ENCODE peak calls at places on chromosomes 5 and 9, in seven cellular contexts. One of them, this sample, is unnamed.

GRCh38 chr5:35672995-35673394 is 55.3 kb downstream of the SPEF2 start:
- DNase-seq in transverse colon: no peak
- DNase-seq in OCI-M1: no peak
- DNase-seq in stimulated activated CD8-positive, alpha-beta memory T cell treated with anti-CD3 and anti-CD28 coated beads, Interleukin-12 subunit alpha, Interleukin-12 subunit beta, amount 100 ng/mL, for 1 hour: no peak
- DNase-seq in NCI-H526 treated with DMSO at 0.1 percent for 48 hours: no peak
- DNase-seq in mammary epithelial cell: no peak
- DNase-seq in LoVo: no peak
- DNase-seq in this sample: no peak

GRCh38 chr5:25436452-25436851 is 791.7 kb upstream of the CDH10 start:
- DNase-seq in NCI-H526 treated with DMSO at 0.1 percent for 48 hours: no peak
- DNase-seq in LoVo: no peak
- DNase-seq in stimulated activated CD8-positive, alpha-beta memory T cell treated with anti-CD3 and anti-CD28 coated beads, Interleukin-12 subunit alpha, Interleukin-12 subunit beta, amount 100 ng/mL, for 1 hour: no peak
- DNase-seq in transverse colon: no peak
- DNase-seq in OCI-M1: no peak
- DNase-seq in mammary epithelial cell: no peak
- DNase-seq in this sample: no peak

GRCh38 chr5:139949710-139950109 is 93.4 kb downstream of the NRG2 start:
- DNase-seq in OCI-M1: no peak
- DNase-seq in NCI-H526 treated with DMSO at 0.1 percent for 48 hours: no peak
- DNase-seq in transverse colon: no peak
- DNase-seq in mammary epithelial cell: no peak
- DNase-seq in LoVo: no peak
- DNase-seq in stimulated activated CD8-positive, alpha-beta memory T cell treated with anti-CD3 and anti-CD28 coated beads, Interleukin-12 subunit alpha, Interleukin-12 subunit beta, amount 100 ng/mL, for 1 hour: no peak
- DNase-seq in this sample: no peak

GRCh38 chr9:4238522-4238921 is 61.3 kb downstream of the GLIS3 start:
- DNase-seq in OCI-M1: no peak
- DNase-seq in transverse colon: no peak
- DNase-seq in mammary epithelial cell: peak
- DNase-seq in LoVo: no peak
- DNase-seq in stimulated activated CD8-positive, alpha-beta memory T cell treated with anti-CD3 and anti-CD28 coated beads, Interleukin-12 subunit alpha, Interleukin-12 subunit beta, amount 100 ng/mL, for 1 hour: no peak
- DNase-seq in NCI-H526 treated with DMSO at 0.1 percent for 48 hours: no peak
- DNase-seq in this sample: no peak

GRCh38 chr9:110256142-110256391 is 240 bp downstream of the TXN start:
- DNase-seq in OCI-M1: no peak
- DNase-seq in NCI-H526 treated with DMSO at 0.1 percent for 48 hours: no peak
- DNase-seq in transverse colon: no peak
- DNase-seq in mammary epithelial cell: no peak
- DNase-seq in LoVo: no peak
- DNase-seq in stimulated activated CD8-positive, alpha-beta memory T cell treated with anti-CD3 and anti-CD28 coated beads, Interleukin-12 subunit alpha, Interleukin-12 subunit beta, amount 100 ng/mL, for 1 hour: no peak
- DNase-seq in this sample: no peak

GRCh38 chr5:137822158-137822764 is 45.4 kb upstream of the MYOT start:
- DNase-seq in mammary epithelial cell: peak
- DNase-seq in stimulated activated CD8-positive, alpha-beta memory T cell treated with anti-CD3 and anti-CD28 coated beads, Interleukin-12 subunit alpha, Interleukin-12 subunit beta, amount 100 ng/mL, for 1 hour: no peak
- DNase-seq in transverse colon: peak
- DNase-seq in LoVo: peak
- DNase-seq in NCI-H526 treated with DMSO at 0.1 percent for 48 hours: peak
- DNase-seq in OCI-M1: peak
- DNase-seq in this sample: no peak

GRCh38 chr5:157679801-157680200 is 8.5 kb downstream of the C5orf52 start:
- DNase-seq in mammary epithelial cell: no peak
- DNase-seq in NCI-H526 treated with DMSO at 0.1 percent for 48 hours: no peak
- DNase-seq in OCI-M1: no peak
- DNase-seq in transverse colon: no peak
- DNase-seq in stimulated activated CD8-positive, alpha-beta memory T cell treated with anti-CD3 and anti-CD28 coated beads, Interleukin-12 subunit alpha, Interleukin-12 subunit beta, amount 100 ng/mL, for 1 hour: no peak
- DNase-seq in LoVo: no peak
- DNase-seq in this sample: no peak

GRCh38 chr9:97852001-97852398 is 1.0 kb upstream of the FOXE1 start:
- DNase-seq in stimulated activated CD8-positive, alpha-beta memory T cell treated with anti-CD3 and anti-CD28 coated beads, Interleukin-12 subunit alpha, Interleukin-12 subunit beta, amount 100 ng/mL, for 1 hour: no peak
- DNase-seq in mammary epithelial cell: no peak
- DNase-seq in NCI-H526 treated with DMSO at 0.1 percent for 48 hours: no peak
- DNase-seq in OCI-M1: no peak
- DNase-seq in transverse colon: no peak
- DNase-seq in LoVo: no peak
- DNase-seq in this sample: no peak

GRCh38 chr9:136539427-136540412 is 6.1 kb downstream of the NOTCH1 start:
- DNase-seq in mammary epithelial cell: no peak
- DNase-seq in OCI-M1: peak
- DNase-seq in LoVo: no peak
- DNase-seq in NCI-H526 treated with DMSO at 0.1 percent for 48 hours: no peak
- DNase-seq in transverse colon: peak
- DNase-seq in stimulated activated CD8-positive, alpha-beta memory T cell treated with anti-CD3 and anti-CD28 coated beads, Interleukin-12 subunit alpha, Interleukin-12 subunit beta, amount 100 ng/mL, for 1 hour: peak
- DNase-seq in this sample: peak

GRCh38 chr5:109681763-109682162 is 8.0 kb upstream of the MAN2A1 start:
- DNase-seq in transverse colon: no peak
- DNase-seq in NCI-H526 treated with DMSO at 0.1 percent for 48 hours: no peak
- DNase-seq in stimulated activated CD8-positive, alpha-beta memory T cell treated with anti-CD3 and anti-CD28 coated beads, Interleukin-12 subunit alpha, Interleukin-12 subunit beta, amount 100 ng/mL, for 1 hour: no peak
- DNase-seq in LoVo: no peak
- DNase-seq in OCI-M1: no peak
- DNase-seq in mammary epithelial cell: peak
- DNase-seq in this sample: peak

GRCh38 chr5:41334758-41335157 is 121.4 kb upstream of the C6 start:
- DNase-seq in OCI-M1: no peak
- DNase-seq in stimulated activated CD8-positive, alpha-beta memory T cell treated with anti-CD3 and anti-CD28 coated beads, Interleukin-12 subunit alpha, Interleukin-12 subunit beta, amount 100 ng/mL, for 1 hour: no peak
- DNase-seq in transverse colon: no peak
- DNase-seq in mammary epithelial cell: no peak
- DNase-seq in LoVo: no peak
- DNase-seq in NCI-H526 treated with DMSO at 0.1 percent for 48 hours: no peak
- DNase-seq in this sample: no peak

GRCh38 chr9:131633491-131634031 is 88.2 kb downstream of the PRRT1B start:
- DNase-seq in stimulated activated CD8-positive, alpha-beta memory T cell treated with anti-CD3 and anti-CD28 coated beads, Interleukin-12 subunit alpha, Interleukin-12 subunit beta, amount 100 ng/mL, for 1 hour: no peak
- DNase-seq in transverse colon: no peak
- DNase-seq in NCI-H526 treated with DMSO at 0.1 percent for 48 hours: no peak
- DNase-seq in LoVo: no peak
- DNase-seq in OCI-M1: no peak
- DNase-seq in mammary epithelial cell: peak
- DNase-seq in this sample: peak

GRCh38 chr5:151202381-151203139 is 21.3 kb downstream of the CCDC69 start:
- DNase-seq in mammary epithelial cell: peak
- DNase-seq in OCI-M1: no peak
- DNase-seq in LoVo: peak
- DNase-seq in stimulated activated CD8-positive, alpha-beta memory T cell treated with anti-CD3 and anti-CD28 coated beads, Interleukin-12 subunit alpha, Interleukin-12 subunit beta, amount 100 ng/mL, for 1 hour: no peak
- DNase-seq in NCI-H526 treated with DMSO at 0.1 percent for 48 hours: no peak
- DNase-seq in transverse colon: no peak
- DNase-seq in this sample: peak

GRCh38 chr5:35820720-35821119 is 36.0 kb upstream of the IL7R start:
- DNase-seq in stimulated activated CD8-positive, alpha-beta memory T cell treated with anti-CD3 and anti-CD28 coated beads, Interleukin-12 subunit alpha, Interleukin-12 subunit beta, amount 100 ng/mL, for 1 hour: no peak
- DNase-seq in OCI-M1: peak
- DNase-seq in NCI-H526 treated with DMSO at 0.1 percent for 48 hours: no peak
- DNase-seq in transverse colon: no peak
- DNase-seq in mammary epithelial cell: no peak
- DNase-seq in LoVo: no peak
- DNase-seq in this sample: no peak

GRCh38 chr9:114908104-114908621 is 22.2 kb downstream of the TNFSF8 start:
- DNase-seq in stimulated activated CD8-positive, alpha-beta memory T cell treated with anti-CD3 and anti-CD28 coated beads, Interleukin-12 subunit alpha, Interleukin-12 subunit beta, amount 100 ng/mL, for 1 hour: no peak
- DNase-seq in LoVo: peak
- DNase-seq in OCI-M1: no peak
- DNase-seq in mammary epithelial cell: peak
- DNase-seq in NCI-H526 treated with DMSO at 0.1 percent for 48 hours: peak
- DNase-seq in transverse colon: no peak
- DNase-seq in this sample: peak

GRCh38 chr5:71483355-71483754 is 27.9 kb downstream of the BDP1 start:
- DNase-seq in transverse colon: no peak
- DNase-seq in OCI-M1: no peak
- DNase-seq in stimulated activated CD8-positive, alpha-beta memory T cell treated with anti-CD3 and anti-CD28 coated beads, Interleukin-12 subunit alpha, Interleukin-12 subunit beta, amount 100 ng/mL, for 1 hour: no peak
- DNase-seq in NCI-H526 treated with DMSO at 0.1 percent for 48 hours: no peak
- DNase-seq in LoVo: peak
- DNase-seq in mammary epithelial cell: peak
- DNase-seq in this sample: peak

GRCh38 chr5:150583541-150584225 is 56.8 kb upstream of the SYNPO start:
- DNase-seq in OCI-M1: no peak
- DNase-seq in mammary epithelial cell: no peak
- DNase-seq in LoVo: no peak
- DNase-seq in NCI-H526 treated with DMSO at 0.1 percent for 48 hours: no peak
- DNase-seq in transverse colon: no peak
- DNase-seq in stimulated activated CD8-positive, alpha-beta memory T cell treated with anti-CD3 and anti-CD28 coated beads, Interleukin-12 subunit alpha, Interleukin-12 subunit beta, amount 100 ng/mL, for 1 hour: no peak
- DNase-seq in this sample: no peak

GRCh38 chr5:133714161-133714915 is 102.0 kb upstream of the FSTL4 start:
- DNase-seq in OCI-M1: no peak
- DNase-seq in mammary epithelial cell: no peak
- DNase-seq in NCI-H526 treated with DMSO at 0.1 percent for 48 hours: no peak
- DNase-seq in stimulated activated CD8-positive, alpha-beta memory T cell treated with anti-CD3 and anti-CD28 coated beads, Interleukin-12 subunit alpha, Interleukin-12 subunit beta, amount 100 ng/mL, for 1 hour: no peak
- DNase-seq in transverse colon: no peak
- DNase-seq in LoVo: no peak
- DNase-seq in this sample: no peak

GRCh38 chr9:137181680-137182079 is 6.7 kb downstream of the ANAPC2 start:
- DNase-seq in NCI-H526 treated with DMSO at 0.1 percent for 48 hours: no peak
- DNase-seq in OCI-M1: no peak
- DNase-seq in mammary epithelial cell: no peak
- DNase-seq in stimulated activated CD8-positive, alpha-beta memory T cell treated with anti-CD3 and anti-CD28 coated beads, Interleukin-12 subunit alpha, Interleukin-12 subunit beta, amount 100 ng/mL, for 1 hour: no peak
- DNase-seq in transverse colon: no peak
- DNase-seq in LoVo: no peak
- DNase-seq in this sample: no peak

GRCh38 chr5:79133121-79133656 is 21.6 kb downstream of the BHMT start:
- DNase-seq in mammary epithelial cell: peak
- DNase-seq in transverse colon: no peak
- DNase-seq in stimulated activated CD8-positive, alpha-beta memory T cell treated with anti-CD3 and anti-CD28 coated beads, Interleukin-12 subunit alpha, Interleukin-12 subunit beta, amount 100 ng/mL, for 1 hour: no peak
- DNase-seq in NCI-H526 treated with DMSO at 0.1 percent for 48 hours: peak
- DNase-seq in LoVo: peak
- DNase-seq in OCI-M1: peak
- DNase-seq in this sample: no peak

GRCh38 chr9:131487001-131487400 is 15.7 kb upstream of the POMT1 start:
- DNase-seq in NCI-H526 treated with DMSO at 0.1 percent for 48 hours: no peak
- DNase-seq in LoVo: no peak
- DNase-seq in stimulated activated CD8-positive, alpha-beta memory T cell treated with anti-CD3 and anti-CD28 coated beads, Interleukin-12 subunit alpha, Interleukin-12 subunit beta, amount 100 ng/mL, for 1 hour: no peak
- DNase-seq in OCI-M1: no peak
- DNase-seq in mammary epithelial cell: no peak
- DNase-seq in transverse colon: no peak
- DNase-seq in this sample: no peak

GRCh38 chr5:5014836-5015235 is 125.3 kb upstream of the ADAMTS16 start:
- DNase-seq in OCI-M1: no peak
- DNase-seq in LoVo: no peak
- DNase-seq in mammary epithelial cell: peak
- DNase-seq in NCI-H526 treated with DMSO at 0.1 percent for 48 hours: no peak
- DNase-seq in transverse colon: no peak
- DNase-seq in stimulated activated CD8-positive, alpha-beta memory T cell treated with anti-CD3 and anti-CD28 coated beads, Interleukin-12 subunit alpha, Interleukin-12 subunit beta, amount 100 ng/mL, for 1 hour: no peak
- DNase-seq in this sample: no peak

GRCh38 chr5:132009706-132010405 is 1.6 kb downstream of the ACSL6 start:
- DNase-seq in mammary epithelial cell: no peak
- DNase-seq in transverse colon: no peak
- DNase-seq in NCI-H526 treated with DMSO at 0.1 percent for 48 hours: no peak
- DNase-seq in LoVo: no peak
- DNase-seq in OCI-M1: no peak
- DNase-seq in stimulated activated CD8-positive, alpha-beta memory T cell treated with anti-CD3 and anti-CD28 coated beads, Interleukin-12 subunit alpha, Interleukin-12 subunit beta, amount 100 ng/mL, for 1 hour: no peak
- DNase-seq in this sample: no peak

GRCh38 chr9:91174772-91175171 is 186.9 kb downstream of the AUH start:
- DNase-seq in OCI-M1: peak
- DNase-seq in transverse colon: no peak
- DNase-seq in LoVo: no peak
- DNase-seq in mammary epithelial cell: no peak
- DNase-seq in NCI-H526 treated with DMSO at 0.1 percent for 48 hours: no peak
- DNase-seq in stimulated activated CD8-positive, alpha-beta memory T cell treated with anti-CD3 and anti-CD28 coated beads, Interleukin-12 subunit alpha, Interleukin-12 subunit beta, amount 100 ng/mL, for 1 hour: no peak
- DNase-seq in this sample: no peak

GRCh38 chr9:131609116-131609830 is 64.0 kb downstream of the PRRT1B start:
- DNase-seq in NCI-H526 treated with DMSO at 0.1 percent for 48 hours: no peak
- DNase-seq in LoVo: no peak
- DNase-seq in mammary epithelial cell: peak
- DNase-seq in transverse colon: no peak
- DNase-seq in stimulated activated CD8-positive, alpha-beta memory T cell treated with anti-CD3 and anti-CD28 coated beads, Interleukin-12 subunit alpha, Interleukin-12 subunit beta, amount 100 ng/mL, for 1 hour: no peak
- DNase-seq in OCI-M1: no peak
- DNase-seq in this sample: no peak

GRCh38 chr9:92176800-92177185 is 61.6 kb upstream of the SPTLC1 start:
- DNase-seq in OCI-M1: no peak
- DNase-seq in LoVo: no peak
- DNase-seq in stimulated activated CD8-positive, alpha-beta memory T cell treated with anti-CD3 and anti-CD28 coated beads, Interleukin-12 subunit alpha, Interleukin-12 subunit beta, amount 100 ng/mL, for 1 hour: no peak
- DNase-seq in transverse colon: no peak
- DNase-seq in mammary epithelial cell: no peak
- DNase-seq in NCI-H526 treated with DMSO at 0.1 percent for 48 hours: no peak
- DNase-seq in this sample: no peak

GRCh38 chr9:121997791-121998190 is 95.3 kb downstream of the TTLL11 start:
- DNase-seq in stimulated activated CD8-positive, alpha-beta memory T cell treated with anti-CD3 and anti-CD28 coated beads, Interleukin-12 subunit alpha, Interleukin-12 subunit beta, amount 100 ng/mL, for 1 hour: no peak
- DNase-seq in OCI-M1: no peak
- DNase-seq in NCI-H526 treated with DMSO at 0.1 percent for 48 hours: no peak
- DNase-seq in transverse colon: no peak
- DNase-seq in LoVo: no peak
- DNase-seq in mammary epithelial cell: no peak
- DNase-seq in this sample: no peak

GRCh38 chr9:34490760-34491159 is 32.0 kb downstream of the ENHO start:
- DNase-seq in LoVo: no peak
- DNase-seq in stimulated activated CD8-positive, alpha-beta memory T cell treated with anti-CD3 and anti-CD28 coated beads, Interleukin-12 subunit alpha, Interleukin-12 subunit beta, amount 100 ng/mL, for 1 hour: no peak
- DNase-seq in transverse colon: no peak
- DNase-seq in mammary epithelial cell: no peak
- DNase-seq in OCI-M1: no peak
- DNase-seq in NCI-H526 treated with DMSO at 0.1 percent for 48 hours: no peak
- DNase-seq in this sample: no peak

GRCh38 chr5:6576861-6577501 is 55.9 kb downstream of the NSUN2 start:
- DNase-seq in LoVo: peak
- DNase-seq in stimulated activated CD8-positive, alpha-beta memory T cell treated with anti-CD3 and anti-CD28 coated beads, Interleukin-12 subunit alpha, Interleukin-12 subunit beta, amount 100 ng/mL, for 1 hour: no peak
- DNase-seq in mammary epithelial cell: peak
- DNase-seq in OCI-M1: peak
- DNase-seq in NCI-H526 treated with DMSO at 0.1 percent for 48 hours: peak
- DNase-seq in transverse colon: no peak
- DNase-seq in this sample: no peak

GRCh38 chr9:86944974-86945867 is 2.1 kb downstream of the GAS1 start:
- DNase-seq in NCI-H526 treated with DMSO at 0.1 percent for 48 hours: no peak
- DNase-seq in LoVo: no peak
- DNase-seq in mammary epithelial cell: peak
- DNase-seq in transverse colon: no peak
- DNase-seq in stimulated activated CD8-positive, alpha-beta memory T cell treated with anti-CD3 and anti-CD28 coated beads, Interleukin-12 subunit alpha, Interleukin-12 subunit beta, amount 100 ng/mL, for 1 hour: no peak
- DNase-seq in OCI-M1: no peak
- DNase-seq in this sample: no peak

GRCh38 chr9:107064378-107064777 is 201.4 kb downstream of the ZNF462 start:
- DNase-seq in transverse colon: no peak
- DNase-seq in stimulated activated CD8-positive, alpha-beta memory T cell treated with anti-CD3 and anti-CD28 coated beads, Interleukin-12 subunit alpha, Interleukin-12 subunit beta, amount 100 ng/mL, for 1 hour: no peak
- DNase-seq in OCI-M1: no peak
- DNase-seq in mammary epithelial cell: no peak
- DNase-seq in LoVo: no peak
- DNase-seq in NCI-H526 treated with DMSO at 0.1 percent for 48 hours: no peak
- DNase-seq in this sample: no peak

GRCh38 chr9:129888085-129888808 is 53.0 kb downstream of the USP20 start:
- DNase-seq in LoVo: no peak
- DNase-seq in transverse colon: peak
- DNase-seq in mammary epithelial cell: no peak
- DNase-seq in OCI-M1: peak
- DNase-seq in stimulated activated CD8-positive, alpha-beta memory T cell treated with anti-CD3 and anti-CD28 coated beads, Interleukin-12 subunit alpha, Interleukin-12 subunit beta, amount 100 ng/mL, for 1 hour: peak
- DNase-seq in NCI-H526 treated with DMSO at 0.1 percent for 48 hours: no peak
- DNase-seq in this sample: no peak

This sample was measured in epithelial cell of prostate.